ENCODE peak calls at places on chromosomes 12 and 14, in seven cellular contexts. One of them, this sample, is unnamed.

GRCh38 chr14:25833341-25834121 is 764.3 kb downstream of the NOVA1 start:
- DNase-seq in small intestine: peak; percentile 3
- DNase-seq in fibroblast of lung: peak; percentile 13
- DNase-seq in psoas muscle: no peak
- DNase-seq in body of pancreas: peak; percentile 12
- DNase-seq in uterus: peak; percentile 19
- DNase-seq in WERI-Rb-1: peak; percentile 35
- DNase-seq in this sample: peak; percentile 80

GRCh38 chr14:29654910-29655590 is 272.6 kb downstream of the PRKD1 start:
- DNase-seq in small intestine: no peak
- DNase-seq in fibroblast of lung: peak; percentile 56
- DNase-seq in psoas muscle: no peak
- DNase-seq in body of pancreas: no peak
- DNase-seq in uterus: no peak
- DNase-seq in WERI-Rb-1: no peak
- DNase-seq in this sample: no peak

GRCh38 chr12:56839489-56840442 is 76.6 kb downstream of the HSD17B6 start:
- DNase-seq in small intestine: peak; percentile 24
- DNase-seq in fibroblast of lung: peak; percentile 11
- DNase-seq in psoas muscle: peak; percentile 27
- DNase-seq in body of pancreas: peak; percentile 25
- DNase-seq in uterus: no peak
- DNase-seq in WERI-Rb-1: peak; percentile 57
- DNase-seq in this sample: peak; percentile 80

GRCh38 chr12:71636704-71637115 is 26.9 kb downstream of the ZFC3H1 start:
- DNase-seq in small intestine: peak; percentile 61
- DNase-seq in fibroblast of lung: peak; percentile 62
- DNase-seq in psoas muscle: no peak
- DNase-seq in body of pancreas: peak; percentile 15
- DNase-seq in uterus: no peak
- DNase-seq in WERI-Rb-1: no peak
- DNase-seq in this sample: peak; percentile 91

GRCh38 chr14:32318087-32318486 is 11.0 kb upstream of the AKAP6 start:
- DNase-seq in small intestine: no peak
- DNase-seq in fibroblast of lung: no peak
- DNase-seq in psoas muscle: no peak
- DNase-seq in body of pancreas: no peak
- DNase-seq in uterus: no peak
- DNase-seq in WERI-Rb-1: no peak
- DNase-seq in this sample: no peak

GRCh38 chr12:122730215-122731014 is at the start of gene HCAR1:
- DNase-seq in small intestine: no peak
- DNase-seq in fibroblast of lung: no peak
- DNase-seq in psoas muscle: no peak
- DNase-seq in body of pancreas: no peak
- DNase-seq in uterus: no peak
- DNase-seq in WERI-Rb-1: no peak
- DNase-seq in this sample: peak; percentile 10

GRCh38 chr12:53938276-53939140 is at the start of gene HOXC13:
- DNase-seq in small intestine: peak; percentile 41
- DNase-seq in fibroblast of lung: no peak
- DNase-seq in psoas muscle: peak; percentile 72
- DNase-seq in body of pancreas: peak; percentile 89
- DNase-seq in uterus: no peak
- DNase-seq in WERI-Rb-1: peak; percentile 99
- DNase-seq in this sample: peak; percentile 83

GRCh38 chr12:120292411-120292660 is 633 bp upstream of the RNU4-2 start:
- DNase-seq in small intestine: no peak
- DNase-seq in fibroblast of lung: no peak
- DNase-seq in psoas muscle: no peak
- DNase-seq in body of pancreas: no peak
- DNase-seq in uterus: no peak
- DNase-seq in WERI-Rb-1: no peak
- DNase-seq in this sample: no peak

GRCh38 chr12:6553051-6553868 is 2.6 kb downstream of the IFFO1 start:
- DNase-seq in small intestine: no peak
- DNase-seq in fibroblast of lung: peak; percentile 67
- DNase-seq in psoas muscle: peak; percentile 78
- DNase-seq in body of pancreas: no peak
- DNase-seq in uterus: peak; percentile 70
- DNase-seq in WERI-Rb-1: no peak
- DNase-seq in this sample: no peak

GRCh38 chr12:75998292-75999063 is 33.1 kb downstream of the PHLDA1 start:
- DNase-seq in small intestine: no peak
- DNase-seq in fibroblast of lung: no peak
- DNase-seq in psoas muscle: no peak
- DNase-seq in body of pancreas: no peak
- DNase-seq in uterus: no peak
- DNase-seq in WERI-Rb-1: no peak
- DNase-seq in this sample: no peak

GRCh38 chr12:12029653-12030052 is 41.1 kb upstream of the BCL2L14 start:
- DNase-seq in small intestine: no peak
- DNase-seq in fibroblast of lung: no peak
- DNase-seq in psoas muscle: no peak
- DNase-seq in body of pancreas: no peak
- DNase-seq in uterus: no peak
- DNase-seq in WERI-Rb-1: no peak
- DNase-seq in this sample: no peak

GRCh38 chr12:123533672-123534643 is at the start of gene RILPL1:
- DNase-seq in small intestine: peak; percentile 17
- DNase-seq in fibroblast of lung: peak; percentile 49
- DNase-seq in psoas muscle: peak; percentile 64
- DNase-seq in body of pancreas: peak; percentile 23
- DNase-seq in uterus: peak; percentile 43
- DNase-seq in WERI-Rb-1: peak; percentile 63
- DNase-seq in this sample: peak; percentile 85

GRCh38 chr14:61564623-61565091 is 130.7 kb upstream of the HIF1A start:
- DNase-seq in small intestine: no peak
- DNase-seq in fibroblast of lung: peak; percentile 99
- DNase-seq in psoas muscle: no peak
- DNase-seq in body of pancreas: no peak
- DNase-seq in uterus: no peak
- DNase-seq in WERI-Rb-1: no peak
- DNase-seq in this sample: no peak

GRCh38 chr12:116164976-116165425 is 112.5 kb downstream of the MED13L start:
- DNase-seq in small intestine: no peak
- DNase-seq in fibroblast of lung: peak; percentile 78
- DNase-seq in psoas muscle: no peak
- DNase-seq in body of pancreas: no peak
- DNase-seq in uterus: no peak
- DNase-seq in WERI-Rb-1: no peak
- DNase-seq in this sample: no peak

GRCh38 chr14:50677527-50678063 is 9.5 kb upstream of the SAV1 start:
- DNase-seq in small intestine: no peak
- DNase-seq in fibroblast of lung: peak; percentile 78
- DNase-seq in psoas muscle: no peak
- DNase-seq in body of pancreas: no peak
- DNase-seq in uterus: no peak
- DNase-seq in WERI-Rb-1: no peak
- DNase-seq in this sample: no peak

GRCh38 chr12:117112268-117112595 is 13.0 kb upstream of the TESC start:
- DNase-seq in small intestine: no peak
- DNase-seq in fibroblast of lung: no peak
- DNase-seq in psoas muscle: no peak
- DNase-seq in body of pancreas: no peak
- DNase-seq in uterus: no peak
- DNase-seq in WERI-Rb-1: no peak
- DNase-seq in this sample: no peak

GRCh38 chr12:126617312-126617711 is 1552.1 kb downstream of the AACS start:
- DNase-seq in small intestine: no peak
- DNase-seq in fibroblast of lung: no peak
- DNase-seq in psoas muscle: no peak
- DNase-seq in body of pancreas: no peak
- DNase-seq in uterus: no peak
- DNase-seq in WERI-Rb-1: peak; percentile 39
- DNase-seq in this sample: peak; percentile 39

GRCh38 chr12:1360812-1361211 is 233.6 kb downstream of the FBXL14 start:
- DNase-seq in small intestine: no peak
- DNase-seq in fibroblast of lung: peak; percentile 90
- DNase-seq in psoas muscle: no peak
- DNase-seq in body of pancreas: no peak
- DNase-seq in uterus: no peak
- DNase-seq in WERI-Rb-1: no peak
- DNase-seq in this sample: no peak

GRCh38 chr14:79629372-79629771 is 581.9 kb downstream of the DIO2 start:
- DNase-seq in small intestine: no peak
- DNase-seq in fibroblast of lung: no peak
- DNase-seq in psoas muscle: no peak
- DNase-seq in body of pancreas: no peak
- DNase-seq in uterus: no peak
- DNase-seq in WERI-Rb-1: no peak
- DNase-seq in this sample: peak; percentile 4

GRCh38 chr12:52461693-52462092 is 9.7 kb upstream of the KRT6B start:
- DNase-seq in small intestine: no peak
- DNase-seq in fibroblast of lung: no peak
- DNase-seq in psoas muscle: no peak
- DNase-seq in body of pancreas: no peak
- DNase-seq in uterus: no peak
- DNase-seq in WERI-Rb-1: no peak
- DNase-seq in this sample: no peak

GRCh38 chr12:52469853-52470252 is 3.8 kb downstream of the KRT6C start:
- DNase-seq in small intestine: no peak
- DNase-seq in fibroblast of lung: no peak
- DNase-seq in psoas muscle: no peak
- DNase-seq in body of pancreas: no peak
- DNase-seq in uterus: no peak
- DNase-seq in WERI-Rb-1: no peak
- DNase-seq in this sample: no peak

DNA sequence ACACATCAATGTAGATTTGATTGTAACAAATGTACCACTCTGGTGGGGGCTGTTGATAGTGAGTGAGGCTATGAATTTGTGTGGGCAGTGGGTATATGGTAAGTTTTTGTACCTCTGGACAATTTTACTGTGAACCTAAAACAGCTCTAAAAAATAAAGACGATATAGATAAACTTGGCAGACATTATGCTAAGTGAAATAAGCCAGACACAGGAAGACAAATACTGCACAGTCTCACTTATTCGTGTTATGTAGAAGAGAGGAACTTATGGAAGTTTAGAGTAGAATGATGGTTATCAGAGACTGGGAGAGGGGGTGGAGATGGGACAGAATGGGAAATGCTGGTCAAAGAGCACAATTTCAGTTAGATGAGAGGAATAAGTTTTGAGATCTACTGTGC is 8.7 kb downstream of the KRT6C start:
- DNase-seq in small intestine: no peak
- DNase-seq in fibroblast of lung: no peak
- DNase-seq in psoas muscle: no peak
- DNase-seq in body of pancreas: no peak
- DNase-seq in uterus: no peak
- DNase-seq in WERI-Rb-1: no peak
- DNase-seq in this sample: no peak
- H3K27me3 ChIP-seq in small intestine: no peaks in the 10 kb centered on the region
- H3K27me3 ChIP-seq in fibroblast of lung: no peaks in the 10 kb centered on the region
- H3K27me3 ChIP-seq in psoas muscle: no peaks in the 10 kb centered on the region
- H3K27me3 ChIP-seq in body of pancreas: no peaks in the 10 kb centered on the region
- H3K27me3 ChIP-seq in uterus: no peaks in the 10 kb centered on the region
- H3K27me3 ChIP-seq in WERI-Rb-1: peaks cover 77% of the 10 kb centered on the region
- H3K27me3 ChIP-seq in this sample: no peaks in the 10 kb centered on the region

DNA sequence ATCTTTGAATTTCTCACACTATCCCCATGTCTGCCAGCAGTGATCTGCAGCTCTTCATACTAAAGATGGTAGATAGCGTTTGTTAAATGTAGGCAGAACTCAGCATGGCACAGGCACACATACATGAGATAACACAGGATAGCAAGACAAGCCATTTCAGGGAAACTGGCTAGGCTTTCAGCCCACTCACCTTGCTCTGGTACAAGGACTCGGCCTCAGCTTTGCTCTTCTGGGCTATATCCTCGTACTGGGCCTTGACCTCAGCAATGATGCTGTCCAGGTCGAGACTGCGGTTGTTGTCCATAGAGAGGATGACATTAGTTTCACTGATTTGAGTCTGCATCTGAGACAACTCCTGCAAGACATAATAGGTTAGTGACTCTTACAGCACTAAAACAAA is 3.1 kb downstream of the KRT1 start:
- DNase-seq in small intestine: no peak
- DNase-seq in fibroblast of lung: no peak
- DNase-seq in psoas muscle: no peak
- DNase-seq in body of pancreas: no peak
- DNase-seq in uterus: no peak
- DNase-seq in WERI-Rb-1: no peak
- DNase-seq in this sample: no peak
- H3K27me3 ChIP-seq in small intestine: no peaks in the 10 kb centered on the region
- H3K27me3 ChIP-seq in fibroblast of lung: no peaks in the 10 kb centered on the region
- H3K27me3 ChIP-seq in psoas muscle: peaks cover 5% of the 10 kb centered on the region
- H3K27me3 ChIP-seq in body of pancreas: no peaks in the 10 kb centered on the region
- H3K27me3 ChIP-seq in uterus: no peaks in the 10 kb centered on the region
- H3K27me3 ChIP-seq in WERI-Rb-1: peaks cover 96% of the 10 kb centered on the region
- H3K27me3 ChIP-seq in this sample: peaks cover 40% of the 10 kb centered on the region

GRCh38 chr14:30876692-30877091 is 2.3 kb downstream of the COCH start:
- DNase-seq in small intestine: no peak
- DNase-seq in fibroblast of lung: no peak
- DNase-seq in psoas muscle: no peak
- DNase-seq in body of pancreas: no peak
- DNase-seq in uterus: no peak
- DNase-seq in WERI-Rb-1: no peak
- DNase-seq in this sample: no peak
- H3K27me3 ChIP-seq in small intestine: peaks cover 4% of the 10 kb centered on the region
- H3K27me3 ChIP-seq in fibroblast of lung: peaks cover 30% of the 10 kb centered on the region
- H3K27me3 ChIP-seq in psoas muscle: peaks cover 20% of the 10 kb centered on the region
- H3K27me3 ChIP-seq in body of pancreas: no peaks in the 10 kb centered on the region
- H3K27me3 ChIP-seq in uterus: peaks cover 12% of the 10 kb centered on the region
- H3K27me3 ChIP-seq in WERI-Rb-1: no peaks in the 10 kb centered on the region
- H3K27me3 ChIP-seq in this sample: peaks cover 49% of the 10 kb centered on the region

GRCh38 chr14:104479901-104480300 is 99.7 kb upstream of the C14orf180 start:
- DNase-seq in small intestine: no peak
- DNase-seq in fibroblast of lung: no peak
- DNase-seq in psoas muscle: no peak
- DNase-seq in body of pancreas: no peak
- DNase-seq in uterus: no peak
- DNase-seq in WERI-Rb-1: no peak
- DNase-seq in this sample: no peak
- H3K27me3 ChIP-seq in small intestine: no peaks in the 10 kb centered on the region
- H3K27me3 ChIP-seq in fibroblast of lung: no peaks in the 10 kb centered on the region
- H3K27me3 ChIP-seq in psoas muscle: peaks cover 12% of the 10 kb centered on the region
- H3K27me3 ChIP-seq in body of pancreas: no peaks in the 10 kb centered on the region
- H3K27me3 ChIP-seq in uterus: no peaks in the 10 kb centered on the region
- H3K27me3 ChIP-seq in WERI-Rb-1: no peaks in the 10 kb centered on the region
- H3K27me3 ChIP-seq in this sample: no peaks in the 10 kb centered on the region